ENCODE peak calls at places on chromosome 3, in six cellular contexts. One of them, this sample, is unnamed. For H3K4me1, the result is how much of the 10 kb centered on the place peaks cover.

GRCh38 chr3:10473581-10474438 is 31.6 kb downstream of the ATP2B2 start:
- DNase-seq in Panc1: no peak
- DNase-seq in Karpas-422: no peak
- DNase-seq in ovary: no peak
- DNase-seq in iPS DF 6.9: no peak
- DNase-seq in heart left ventricle: no peak
- DNase-seq in this sample: no peak

GRCh38 chr3:136651585-136651984 is 100.6 kb downstream of the STAG1 start:
- DNase-seq in heart left ventricle: no peak
- DNase-seq in Panc1: no peak
- DNase-seq in Karpas-422: no peak
- DNase-seq in ovary: no peak
- DNase-seq in iPS DF 6.9: no peak
- DNase-seq in this sample: no peak

GRCh38 chr3:26118165-26118564 is 328.3 kb downstream of the OXSM start:
- DNase-seq in heart left ventricle: peak
- DNase-seq in ovary: no peak
- DNase-seq in iPS DF 6.9: peak
- DNase-seq in Panc1: no peak
- DNase-seq in Karpas-422: peak
- DNase-seq in this sample: no peak

GRCh38 chr3:4356225-4356540 is 53.0 kb downstream of the SETMAR start:
- DNase-seq in iPS DF 6.9: no peak
- DNase-seq in Panc1: no peak
- DNase-seq in heart left ventricle: no peak
- DNase-seq in Karpas-422: no peak
- DNase-seq in ovary: no peak
- DNase-seq in this sample: no peak

GRCh38 chr3:73021301-73021700 is 24.7 kb downstream of the PPP4R2 start:
- DNase-seq in heart left ventricle: no peak
- DNase-seq in Panc1: no peak
- DNase-seq in Karpas-422: no peak
- DNase-seq in iPS DF 6.9: no peak
- DNase-seq in ovary: no peak
- DNase-seq in this sample: no peak

GRCh38 chr3:87691109-87691508 is 367.7 kb downstream of the CGGBP1 start:
- DNase-seq in ovary: no peak
- DNase-seq in Panc1: no peak
- DNase-seq in heart left ventricle: no peak
- DNase-seq in iPS DF 6.9: no peak
- DNase-seq in Karpas-422: no peak
- DNase-seq in this sample: no peak

GRCh38 chr3:110318108-110318507 is 753.5 kb upstream of the NECTIN3 start:
- DNase-seq in ovary: no peak
- DNase-seq in iPS DF 6.9: no peak
- DNase-seq in Panc1: no peak
- DNase-seq in heart left ventricle: no peak
- DNase-seq in Karpas-422: no peak
- DNase-seq in this sample: no peak

GRCh38 chr3:118833075-118833474 is 201.6 kb downstream of the IGSF11 start:
- DNase-seq in Karpas-422: no peak
- DNase-seq in heart left ventricle: no peak
- DNase-seq in iPS DF 6.9: no peak
- DNase-seq in Panc1: no peak
- DNase-seq in ovary: no peak
- DNase-seq in this sample: no peak

GRCh38 chr3:10933958-10934481 is 58.5 kb upstream of the SLC6A1 start:
- DNase-seq in Panc1: no peak
- DNase-seq in Karpas-422: peak
- DNase-seq in iPS DF 6.9: no peak
- DNase-seq in heart left ventricle: no peak
- DNase-seq in ovary: no peak
- DNase-seq in this sample: no peak

GRCh38 chr3:197519801-197520211 is 36.0 kb downstream of the BDH1 start:
- DNase-seq in heart left ventricle: no peak
- DNase-seq in Panc1: no peak
- DNase-seq in iPS DF 6.9: no peak
- DNase-seq in Karpas-422: no peak
- DNase-seq in ovary: no peak
- DNase-seq in this sample: no peak
- H3K4me1 ChIP-seq in heart left ventricle: under half
- H3K4me1 ChIP-seq in Panc1: under half
- H3K4me1 ChIP-seq in iPS DF 6.9: under half
- H3K4me1 ChIP-seq in Karpas-422: under half
- H3K4me1 ChIP-seq in ovary: under half
- H3K4me1 ChIP-seq in this sample: under half

GRCh38 chr3:157139938-157140534 is 19.9 kb downstream of the CCNL1 start:
- DNase-seq in Panc1: no peak
- DNase-seq in heart left ventricle: no peak
- DNase-seq in Karpas-422: no peak
- DNase-seq in ovary: no peak
- DNase-seq in iPS DF 6.9: no peak
- DNase-seq in this sample: no peak

GRCh38 chr3:157134620-157135191 is 25.2 kb downstream of the CCNL1 start:
- DNase-seq in Karpas-422: no peak
- DNase-seq in heart left ventricle: no peak
- DNase-seq in ovary: no peak
- DNase-seq in Panc1: no peak
- DNase-seq in iPS DF 6.9: no peak
- DNase-seq in this sample: no peak

GRCh38 chr3:157133434-157134320 is 26.3 kb downstream of the CCNL1 start:
- DNase-seq in heart left ventricle: no peak
- DNase-seq in Panc1: no peak
- DNase-seq in Karpas-422: no peak
- DNase-seq in iPS DF 6.9: no peak
- DNase-seq in ovary: no peak
- DNase-seq in this sample: no peak

GRCh38 chr3:157135671-157136396 is 24.1 kb downstream of the CCNL1 start:
- DNase-seq in iPS DF 6.9: no peak
- DNase-seq in ovary: peak
- DNase-seq in Karpas-422: no peak
- DNase-seq in Panc1: no peak
- DNase-seq in heart left ventricle: no peak
- DNase-seq in this sample: no peak

GRCh38 chr3:157136647-157137387 is 23.1 kb downstream of the CCNL1 start:
- DNase-seq in iPS DF 6.9: no peak
- DNase-seq in Karpas-422: no peak
- DNase-seq in heart left ventricle: no peak
- DNase-seq in Panc1: no peak
- DNase-seq in ovary: no peak
- DNase-seq in this sample: no peak
- H3K4me1 ChIP-seq in iPS DF 6.9: under half
- H3K4me1 ChIP-seq in Karpas-422: under half
- H3K4me1 ChIP-seq in heart left ventricle: under half
- H3K4me1 ChIP-seq in Panc1: under half
- H3K4me1 ChIP-seq in ovary: under half
- H3K4me1 ChIP-seq in this sample: under half

GRCh38 chr3:112973325-112974177 is 1.4 kb downstream of the CD200R1 start:
- DNase-seq in Karpas-422: no peak
- DNase-seq in iPS DF 6.9: no peak
- DNase-seq in heart left ventricle: no peak
- DNase-seq in Panc1: no peak
- DNase-seq in ovary: no peak
- DNase-seq in this sample: no peak

GRCh38 chr3:112976953-112977352 is 2.0 kb upstream of the CD200R1 start:
- DNase-seq in iPS DF 6.9: no peak
- DNase-seq in heart left ventricle: no peak
- DNase-seq in Panc1: no peak
- DNase-seq in ovary: no peak
- DNase-seq in Karpas-422: no peak
- DNase-seq in this sample: no peak

GRCh38 chr3:112974178-112974517 is 755 bp downstream of the CD200R1 start:
- DNase-seq in Karpas-422: no peak
- DNase-seq in ovary: no peak
- DNase-seq in heart left ventricle: no peak
- DNase-seq in Panc1: no peak
- DNase-seq in iPS DF 6.9: no peak
- DNase-seq in this sample: no peak

GRCh38 chr3:112976001-112976400 is 1.1 kb upstream of the CD200R1 start:
- DNase-seq in Panc1: no peak
- DNase-seq in heart left ventricle: no peak
- DNase-seq in ovary: no peak
- DNase-seq in iPS DF 6.9: no peak
- DNase-seq in Karpas-422: no peak
- DNase-seq in this sample: no peak

GRCh38 chr3:112974894-112975293 is at the start of gene CD200R1:
- DNase-seq in ovary: no peak
- DNase-seq in Karpas-422: no peak
- DNase-seq in heart left ventricle: no peak
- DNase-seq in iPS DF 6.9: no peak
- DNase-seq in Panc1: no peak
- DNase-seq in this sample: no peak
- H3K4me1 ChIP-seq in ovary: under half
- H3K4me1 ChIP-seq in Karpas-422: under half
- H3K4me1 ChIP-seq in heart left ventricle: under half
- H3K4me1 ChIP-seq in iPS DF 6.9: under half
- H3K4me1 ChIP-seq in Panc1: under half
- H3K4me1 ChIP-seq in this sample: under half

DNA sequence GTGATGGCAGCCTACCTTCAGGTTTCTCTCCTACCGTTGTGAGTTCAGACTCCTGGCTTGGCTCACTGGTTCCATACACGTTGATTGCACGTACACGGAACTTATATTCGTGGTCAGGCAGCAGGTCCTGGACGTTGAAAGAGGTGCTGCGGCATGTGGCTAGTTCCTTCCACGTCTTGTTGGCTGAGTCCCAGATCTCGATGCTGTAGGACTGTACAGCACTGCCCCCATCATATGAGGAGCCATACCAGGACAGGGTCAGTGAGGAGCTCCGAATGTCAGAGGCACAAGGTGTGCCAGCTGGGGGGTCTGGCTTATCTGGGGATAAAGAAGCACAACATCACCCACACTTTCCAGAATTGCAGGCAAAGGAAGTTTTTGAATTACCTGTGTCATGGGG is 72.3 kb upstream of the HACD2 start:
- DNase-seq in Panc1: no peak
- DNase-seq in iPS DF 6.9: no peak
- DNase-seq in ovary: no peak
- DNase-seq in Karpas-422: no peak
- DNase-seq in heart left ventricle: no peak
- DNase-seq in this sample: no peak
- H3K4me1 ChIP-seq in Panc1: under half
- H3K4me1 ChIP-seq in iPS DF 6.9: under half
- H3K4me1 ChIP-seq in ovary: under half
- H3K4me1 ChIP-seq in Karpas-422: under half
- H3K4me1 ChIP-seq in heart left ventricle: half or more
- H3K4me1 ChIP-seq in this sample: under half

GRCh38 chr3:12194209-12194608 is 35.5 kb upstream of the TIMP4 start:
- DNase-seq in heart left ventricle: no peak
- DNase-seq in ovary: no peak
- DNase-seq in iPS DF 6.9: no peak
- DNase-seq in Karpas-422: peak
- DNase-seq in Panc1: peak
- DNase-seq in this sample: no peak
- H3K4me1 ChIP-seq in heart left ventricle: under half
- H3K4me1 ChIP-seq in ovary: under half
- H3K4me1 ChIP-seq in iPS DF 6.9: under half
- H3K4me1 ChIP-seq in Karpas-422: under half
- H3K4me1 ChIP-seq in Panc1: under half
- H3K4me1 ChIP-seq in this sample: under half

DNA sequence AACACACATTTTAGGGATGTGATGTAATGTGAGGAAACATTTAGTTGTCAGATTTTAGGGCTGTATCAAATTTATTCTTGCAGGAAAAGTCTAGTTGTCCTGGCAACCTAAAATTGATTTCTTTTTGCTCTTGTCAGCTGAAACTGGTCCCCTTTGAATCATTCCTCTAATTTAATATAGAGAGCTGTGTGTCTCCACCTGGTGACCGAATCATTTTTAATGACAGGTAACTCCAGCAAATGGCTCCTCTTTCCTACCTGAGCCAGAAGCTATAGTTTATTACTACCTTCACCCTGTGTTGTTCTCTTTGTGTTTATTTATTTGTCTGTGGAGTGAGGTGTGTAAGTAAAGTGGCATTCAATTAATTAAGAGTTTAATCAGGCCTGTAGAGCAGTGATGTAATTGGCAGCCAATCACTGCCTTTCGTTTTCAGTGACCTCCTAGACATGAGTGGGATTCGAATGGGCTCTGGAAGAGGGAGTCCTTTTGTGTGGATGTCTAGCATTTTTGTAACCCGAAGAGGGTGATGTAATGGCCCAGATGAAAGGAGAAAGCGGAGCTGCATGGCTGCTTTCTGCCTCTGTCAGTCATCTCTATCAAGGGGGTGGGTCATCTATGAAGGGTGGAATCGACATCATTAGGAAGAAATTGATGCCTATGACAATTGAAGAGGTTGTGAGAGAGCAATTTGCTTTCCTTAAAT is 125.9 kb downstream of the LPP start:
- DNase-seq in iPS DF 6.9: no peak
- DNase-seq in ovary: no peak
- DNase-seq in heart left ventricle: no peak
- DNase-seq in Panc1: no peak
- DNase-seq in Karpas-422: no peak
- DNase-seq in this sample: no peak
- H3K4me1 ChIP-seq in iPS DF 6.9: under half
- H3K4me1 ChIP-seq in ovary: under half
- H3K4me1 ChIP-seq in heart left ventricle: under half
- H3K4me1 ChIP-seq in Panc1: under half
- H3K4me1 ChIP-seq in Karpas-422: under half
- H3K4me1 ChIP-seq in this sample: under half

GRCh38 chr3:23923786-23924185 is 6.9 kb downstream of the RPL15 start:
- DNase-seq in Panc1: no peak
- DNase-seq in iPS DF 6.9: no peak
- DNase-seq in heart left ventricle: no peak
- DNase-seq in ovary: no peak
- DNase-seq in Karpas-422: no peak
- DNase-seq in this sample: no peak

GRCh38 chr3:23920151-23920655 is 3.3 kb downstream of the RPL15 start:
- DNase-seq in ovary: no peak
- DNase-seq in Karpas-422: no peak
- DNase-seq in heart left ventricle: no peak
- DNase-seq in Panc1: no peak
- DNase-seq in iPS DF 6.9: no peak
- DNase-seq in this sample: no peak

GRCh38 chr3:23919628-23920027 is 2.7 kb downstream of the RPL15 start:
- DNase-seq in iPS DF 6.9: no peak
- DNase-seq in ovary: no peak
- DNase-seq in Karpas-422: no peak
- DNase-seq in Panc1: no peak
- DNase-seq in heart left ventricle: no peak
- DNase-seq in this sample: no peak

GRCh38 chr3:23916886-23917815 is at the start of the genes NKIRAS1 and RPL15:
- DNase-seq in heart left ventricle: peak
- DNase-seq in Karpas-422: peak
- DNase-seq in ovary: peak
- DNase-seq in iPS DF 6.9: peak
- DNase-seq in Panc1: peak
- DNase-seq in this sample: peak

GRCh38 chr3:23921052-23921511 is 4.2 kb downstream of the RPL15 start:
- DNase-seq in heart left ventricle: no peak
- DNase-seq in ovary: no peak
- DNase-seq in Panc1: no peak
- DNase-seq in Karpas-422: peak
- DNase-seq in iPS DF 6.9: no peak
- DNase-seq in this sample: no peak
- H3K4me1 ChIP-seq in heart left ventricle: under half
- H3K4me1 ChIP-seq in ovary: under half
- H3K4me1 ChIP-seq in Panc1: under half
- H3K4me1 ChIP-seq in Karpas-422: under half
- H3K4me1 ChIP-seq in iPS DF 6.9: under half
- H3K4me1 ChIP-seq in this sample: under half